ENCODE peak calls at places on chromosome 1, in eight cellular contexts. C is HCT116, L is K562, W is GM23338, G is HL-60, F is SK-N-SH, T is GM12878, H is HepG2. B is an unnamed sample.

GRCh38 chr1:89600792-89601191 is 32.1 kb upstream of the LRRC8C start:
- DNase-seq in W (no peak), H (no peak), L (no peak), G (no peak), F (no peak), T (peak; percentile 49), C (no peak), B (no peak)

GRCh38 chr1:230994860-230995259 is 16.0 kb downstream of the ARV1 start:
- DNase-seq in W (no peak), C (no peak), T (no peak), H (no peak), F (no peak), L (no peak), G (no peak), B (no peak)

GRCh38 chr1:167829868-167830267 is 84.1 kb downstream of the ADCY10 start:
- DNase-seq in C (no peak), G (no peak), T (no peak), W (no peak), L (no peak), H (no peak), F (no peak), B (no peak)

GRCh38 chr1:29282924-29283803 is 46.8 kb downstream of the PTPRU start:
- DNase-seq in H (peak; percentile 17), L (peak; percentile 99), T (no peak), C (peak; percentile 74), W (peak; percentile 99), F (peak; percentile 73), G (no peak), B (no peak)

GRCh38 chr1:168991667-168992475 is 114.6 kb upstream of the ATP1B1 start:
- DNase-seq in C (no peak), T (peak; percentile 26), G (no peak), H (no peak), W (no peak), L (no peak), F (no peak), B (no peak)

GRCh38 chr1:119712342-119713038 is 756 bp downstream of the PHGDH start:
- DNase-seq in G (peak; percentile 39), W (peak; percentile 94), H (peak; percentile 77), C (peak; percentile 19), F (peak; percentile 90), L (peak; percentile 67), T (no peak), B (no peak)

GRCh38 chr1:211420845-211421454 is 71.0 kb downstream of the RD3 start:
- DNase-seq in F (no peak), C (no peak), L (no peak), H (no peak), W (no peak), G (no peak), T (no peak), B (no peak)

GRCh38 chr1:208326033-208326432 is 81.8 kb upstream of the PLXNA2 start:
- DNase-seq in W (no peak), C (no peak), G (no peak), T (no peak), F (no peak), L (no peak), H (no peak), B (no peak)

GRCh38 chr1:176820292-176821056 is 344.0 kb downstream of the ASTN1 start:
- DNase-seq in W (no peak), G (no peak), F (no peak), L (no peak), H (no peak), C (no peak), T (no peak), B (no peak)

GRCh38 chr1:52904590-52905375 is 16.8 kb downstream of the ECHDC2 start:
- DNase-seq in T (no peak), W (peak; percentile 87), F (peak; percentile 88), G (no peak), L (peak; percentile 89), H (no peak), C (peak; percentile 10), B (no peak)

GRCh38 chr1:112762541-112763141 is 47.5 kb upstream of the PPM1J start:
- DNase-seq in W (peak; percentile 36), L (no peak), H (no peak), C (no peak), T (no peak), F (no peak), G (no peak), B (no peak)

GRCh38 chr1:92277105-92277504 is 21.7 kb downstream of the GLMN start:
- DNase-seq in T (no peak), H (no peak), G (no peak), L (no peak), W (no peak), F (no peak), C (no peak), B (no peak)

GRCh38 chr1:239186487-239186886 is 199.9 kb upstream of the CHRM3 start:
- DNase-seq in W (no peak), L (no peak), C (no peak), H (no peak), F (no peak), G (no peak), T (no peak), B (no peak)

GRCh38 chr1:47187226-47187925 is 2.5 kb downstream of the PDZK1IP1 start:
- DNase-seq in C (no peak), H (no peak), F (no peak), L (no peak), W (no peak), G (no peak), T (no peak), B (no peak)

DNA sequence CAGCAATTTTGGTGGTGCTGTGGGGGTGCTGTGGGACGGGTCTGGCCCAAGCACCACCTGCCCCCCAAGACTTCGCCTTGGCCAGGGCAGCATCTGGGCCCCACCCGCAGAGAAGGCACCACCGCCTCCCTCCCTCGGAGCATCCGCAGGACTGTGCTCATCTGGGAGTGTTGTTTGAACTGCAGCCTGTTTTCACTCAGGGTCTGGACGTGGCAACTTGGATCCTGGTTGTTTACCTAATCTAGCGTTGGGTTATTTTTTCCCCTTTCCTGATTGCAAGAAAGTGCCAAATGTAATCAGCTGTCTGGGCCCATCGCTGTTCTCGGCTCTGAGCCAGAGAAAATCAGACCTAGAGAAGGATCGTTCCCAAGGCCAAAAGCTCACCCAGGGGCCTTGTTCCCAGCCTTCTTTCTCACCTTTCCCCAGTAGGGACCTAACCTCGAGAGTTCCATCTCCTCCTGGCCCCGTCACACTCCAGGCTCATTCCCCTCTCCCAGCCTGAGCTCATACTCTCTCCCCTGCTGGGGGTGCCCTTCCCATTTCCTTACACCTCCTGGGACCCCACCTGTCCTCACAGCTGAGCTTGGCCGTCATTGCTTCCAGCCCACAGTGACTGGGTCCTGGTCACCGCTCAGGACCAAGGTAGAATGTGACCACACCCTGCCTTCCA is 72.0 kb upstream of the FAM20B start:
- DNase-seq in G (no peak), H (no peak), W (no peak), F (no peak), L (no peak), T (no peak), C (no peak), B (no peak)
- TF ChIP-seq POLR2AphosphoS5 in G (no peak), H (no peak), W (no peak), F (no peak), L (no peak), T (no peak), C (no peak), B (no peak)

GRCh38 chr1:228097333-228098081 is 5.6 kb downstream of the C1orf35 start:
- DNase-seq in L (no peak), F (peak; percentile 6), W (no peak), T (no peak), H (no peak), C (no peak), G (no peak), B (no peak)
- TF ChIP-seq REST in L (no peak), F (no peak), W (no peak), T (no peak), H (no peak), C (no peak), G (no peak), B (no peak)

GRCh38 chr1:203280061-203280460 is 25.3 kb upstream of the BTG2 start:
- DNase-seq in C (no peak), W (no peak), L (no peak), G (no peak), H (no peak), T (no peak), F (no peak), B (no peak)

GRCh38 chr1:203278885-203279406 is 26.4 kb upstream of the BTG2 start:
- DNase-seq in G (no peak), T (no peak), F (no peak), C (no peak), H (no peak), W (no peak), L (no peak), B (no peak)

GRCh38 chr1:203282720-203283542 is 22.4 kb upstream of the BTG2 start:
- DNase-seq in T (no peak), H (no peak), G (no peak), C (no peak), F (no peak), W (no peak), L (no peak), B (no peak)

GRCh38 chr1:203281851-203282661 is 23.3 kb upstream of the BTG2 start:
- DNase-seq in G (no peak), L (no peak), W (no peak), F (no peak), T (no peak), H (peak; percentile 29), C (no peak), B (no peak)

DNA sequence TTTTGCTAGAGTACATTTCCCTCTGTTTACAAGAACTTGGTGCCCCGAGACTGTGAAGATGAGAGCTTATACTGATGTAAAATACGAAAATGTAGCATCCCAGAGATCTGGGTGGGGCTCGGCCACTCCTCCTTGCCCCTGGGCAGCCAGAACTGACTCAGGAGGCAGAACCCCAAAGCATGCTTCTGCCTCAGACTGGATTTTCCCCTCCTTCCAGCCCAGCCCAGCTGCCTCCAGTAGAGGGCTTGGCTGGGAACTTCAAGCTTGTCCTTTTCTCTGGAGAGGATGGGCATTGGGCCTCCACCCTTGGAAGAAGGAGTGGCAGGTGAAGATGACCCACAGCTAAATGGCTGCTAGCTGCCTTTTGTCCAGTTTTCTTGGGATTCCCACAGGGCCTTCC is 24.3 kb upstream of the BTG2 start:
- DNase-seq in G (no peak), T (no peak), F (no peak), C (no peak), W (no peak), L (no peak), H (no peak), B (no peak)
- TF ChIP-seq CTCF in G (no peak), T (no peak), F (no peak), C (peak; percentile 29), W (no peak), L (peak; percentile 16), H (no peak), B (no peak)

GRCh38 chr1:181583598-181583997 is 100.3 kb downstream of the CACNA1E start:
- DNase-seq in F (no peak), T (no peak), W (peak; percentile 87), C (peak; percentile 4), L (no peak), H (peak; percentile 6), G (no peak), B (no peak)

GRCh38 chr1:181587870-181588438 is 104.6 kb downstream of the CACNA1E start:
- DNase-seq in G (no peak), W (peak; percentile 67), H (no peak), L (peak; percentile 54), F (peak; percentile 29), C (no peak), T (no peak), B (no peak)

GRCh38 chr1:181593042-181593441 is 109.7 kb downstream of the CACNA1E start:
- DNase-seq in G (no peak), H (no peak), W (no peak), L (no peak), F (no peak), T (no peak), C (no peak), B (no peak)

GRCh38 chr1:181592261-181592859 is 109.0 kb downstream of the CACNA1E start:
- DNase-seq in H (no peak), G (no peak), C (no peak), F (no peak), W (peak; percentile 15), T (no peak), L (no peak), B (no peak)

GRCh38 chr1:181588631-181589030 is 105.3 kb downstream of the CACNA1E start:
- DNase-seq in G (no peak), H (no peak), C (no peak), W (no peak), L (no peak), T (no peak), F (no peak), B (no peak)
- TF ChIP-seq POLR2AphosphoS5 in G (no peak), H (no peak), C (no peak), W (no peak), L (no peak), T (no peak), F (no peak), B (no peak)